ENCODE peak calls at places on chromosome 17, in seven cellular contexts. U is frontal cortex; C is NCI-H82; R is activated CD4-positive, CD25-positive, alpha-beta regulatory T cell; I is ACHN; W is glutamatergic neuron; Q is progenitor cell of endocrine pancreas. M is an unnamed sample.

GRCh38 chr17:52027081-52027480 is 131.4 kb downstream of the CA10 start:
- DNase-seq in U (no peak), C (no peak), R (no peak), I (no peak), W (no peak), Q (no peak), M (no peak)

GRCh38 chr17:47850692-47851573 is at the start of gene SP6:
- DNase-seq in U (peak; percentile 72), C (peak; percentile 62), R (peak; percentile 29), I (peak; percentile 83), W (peak; percentile 81), Q (peak; percentile 76), M (peak; percentile 70)

GRCh38 chr17:82152114-82152513 is 54.1 kb upstream of the FASN start:
- DNase-seq in U (no peak), C (no peak), R (no peak), I (no peak), W (no peak), Q (no peak), M (no peak)

GRCh38 chr17:40433551-40434384 is 9.5 kb upstream of the IGFBP4 start:
- DNase-seq in U (no peak), C (peak; percentile 60), R (no peak), I (peak; percentile 38), W (no peak), Q (no peak), M (peak; percentile 70)

GRCh38 chr17:29577778-29578211 is 9.3 kb downstream of the TP53I13 start:
- DNase-seq in U (peak; percentile 66), C (no peak), R (no peak), I (no peak), W (peak; percentile 13), Q (no peak), M (no peak)

GRCh38 chr17:18102640-18103039 is 5.9 kb upstream of the MYO15A start:
- DNase-seq in U (no peak), C (no peak), R (no peak), I (no peak), W (no peak), Q (no peak), M (no peak)

GRCh38 chr17:39097159-39097519 is 54.3 kb downstream of the PLXDC1 start:
- DNase-seq in U (no peak), C (peak; percentile 97), R (no peak), I (no peak), W (no peak), Q (no peak), M (no peak)

GRCh38 chr17:57407287-57408063 is 151.2 kb downstream of the MSI2 start:
- DNase-seq in U (no peak), C (peak; percentile 62), R (no peak), I (no peak), W (no peak), Q (no peak), M (no peak)

GRCh38 chr17:8108972-8109668 is 9.2 kb downstream of the ALOXE3 start:
- DNase-seq in U (no peak), C (no peak), R (no peak), I (no peak), W (no peak), Q (no peak), M (no peak)

GRCh38 chr17:19561697-19562318 is 28.2 kb downstream of the SLC47A1 start:
- DNase-seq in U (no peak), C (no peak), R (no peak), I (no peak), W (no peak), Q (no peak), M (no peak)

GRCh38 chr17:79696159-79696982 is 34.4 kb upstream of the ENPP7 start:
- DNase-seq in U (no peak), C (no peak), R (no peak), I (no peak), W (no peak), Q (no peak), M (peak; percentile 48)

GRCh38 chr17:64778367-64779290 is 116.5 kb upstream of the SMURF2 start:
- DNase-seq in U (no peak), C (peak; percentile 58), R (no peak), I (no peak), W (no peak), Q (peak; percentile 27), M (peak; percentile 28)

GRCh38 chr17:39981207-39982068 is 831 bp downstream of the PSMD3 start:
- DNase-seq in U (no peak), C (peak; percentile 24), R (no peak), I (no peak), W (no peak), Q (no peak), M (no peak)

GRCh38 chr17:73592531-73592961 is 51.7 kb downstream of the SDK2 start:
- DNase-seq in U (no peak), C (peak; percentile 84), R (no peak), I (no peak), W (no peak), Q (no peak), M (peak; percentile 63)

GRCh38 chr17:79083191-79083971 is 8.8 kb downstream of the ENGASE start:
- DNase-seq in U (no peak), C (no peak), R (no peak), I (no peak), W (peak; percentile 17), Q (no peak), M (no peak)

GRCh38 chr17:67575325-67575724 is 142.4 kb upstream of the NOL11 start:
- DNase-seq in U (no peak), C (peak; percentile 89), R (peak; percentile 3), I (no peak), W (peak; percentile 36), Q (peak; percentile 33), M (no peak)

GRCh38 chr17:21239680-21240374 is 13.4 kb downstream of the NATD1 start:
- DNase-seq in U (no peak), C (peak; percentile 64), R (no peak), I (peak; percentile 46), W (no peak), Q (no peak), M (peak; percentile 20)

GRCh38 chr17:32928527-32929287 is 754 bp downstream of the TMEM98 start:
- DNase-seq in U (no peak), C (no peak), R (no peak), I (peak; percentile 19), W (no peak), Q (no peak), M (no peak)

GRCh38 chr17:77254961-77255741 is 114.4 kb downstream of the SEC14L1 start:
- DNase-seq in U (no peak), C (no peak), R (no peak), I (peak; percentile 99), W (no peak), Q (no peak), M (peak; percentile 58)

GRCh38 chr17:45127583-45128300 is 4.6 kb downstream of the PLCD3 start:
- DNase-seq in U (no peak), C (no peak), R (no peak), I (peak; percentile 76), W (no peak), Q (no peak), M (no peak)

GRCh38 chr17:4179071-4179470 is 36.1 kb downstream of the CYB5D2 start:
- DNase-seq in U (no peak), C (no peak), R (no peak), I (no peak), W (no peak), Q (no peak), M (no peak)

GRCh38 chr17:67504182-67504581 is 127.1 kb downstream of the PITPNC1 start:
- DNase-seq in U (no peak), C (no peak), R (no peak), I (no peak), W (no peak), Q (no peak), M (no peak)

GRCh38 chr17:4054446-4054845 is 88.4 kb downstream of the ZZEF1 start:
- DNase-seq in U (no peak), C (no peak), R (no peak), I (no peak), W (no peak), Q (no peak), M (no peak)

GRCh38 chr17:78397681-78398101 is 19.2 kb downstream of the PGS1 start:
- DNase-seq in U (no peak), C (no peak), R (no peak), I (no peak), W (no peak), Q (no peak), M (no peak)

GRCh38 chr17:39400547-39401411 is 647 bp downstream of the FBXL20 start:
- DNase-seq in U (no peak), C (peak; percentile 50), R (no peak), I (peak; percentile 25), W (peak; percentile 38), Q (peak; percentile 10), M (peak; percentile 19)

GRCh38 chr17:80474231-80474932 is 2.0 kb downstream of the NPTX1 start:
- DNase-seq in U (peak; percentile 68), C (peak; percentile 70), R (no peak), I (peak; percentile 65), W (no peak), Q (no peak), M (peak; percentile 90)

GRCh38 chr17:67401106-67401505 is 24.0 kb downstream of the PITPNC1 start:
- DNase-seq in U (no peak), C (no peak), R (no peak), I (no peak), W (no peak), Q (no peak), M (no peak)

GRCh38 chr17:36755586-36755985 is 154.2 kb downstream of the MRM1 start:
- DNase-seq in U (no peak), C (peak; percentile 74), R (no peak), I (peak; percentile 28), W (no peak), Q (no peak), M (peak; percentile 65)

GRCh38 chr17:73342057-73342522 is 30.3 kb upstream of the CDC42EP4 start:
- DNase-seq in U (peak; percentile 82), C (peak; percentile 98), R (no peak), I (peak; percentile 88), W (peak; percentile 80), Q (no peak), M (no peak)

GRCh38 chr17:19742495-19742894 is 5.6 kb downstream of the ALDH3A1 start:
- DNase-seq in U (no peak), C (no peak), R (no peak), I (no peak), W (no peak), Q (no peak), M (no peak)

GRCh38 chr17:79949646-79950292 is 85.9 kb downstream of the TBC1D16 start:
- DNase-seq in U (no peak), C (no peak), R (no peak), I (no peak), W (peak; percentile 41), Q (no peak), M (no peak)

GRCh38 chr17:45131616-45132301 is 556 bp downstream of the PLCD3 start:
- DNase-seq in U (no peak), C (peak; percentile 82), R (peak; percentile 32), I (peak; percentile 44), W (peak; percentile 86), Q (peak; percentile 71), M (no peak)

GRCh38 chr17:7889166-7889584 is 586 bp downstream of the CHD3 start:
- DNase-seq in U (peak; percentile 90), C (peak; percentile 96), R (no peak), I (peak; percentile 94), W (peak; percentile 69), Q (no peak), M (peak; percentile 88)

GRCh38 chr17:35984140-35984539 is 2.4 kb downstream of the CCL14 start:
- DNase-seq in U (no peak), C (no peak), R (no peak), I (no peak), W (no peak), Q (no peak), M (no peak)

GRCh38 chr17:45756266-45756989 is 27.7 kb upstream of the CRHR1 start:
- DNase-seq in U (no peak), C (peak; percentile 44), R (no peak), I (no peak), W (no peak), Q (no peak), M (no peak)

GRCh38 chr17:79201536-79202227 is 127.1 kb downstream of the ENGASE start:
- DNase-seq in U (no peak), C (peak; percentile 33), R (no peak), I (peak; percentile 92), W (no peak), Q (no peak), M (no peak)

GRCh38 chr17:51510940-51511339 is 250.6 kb downstream of the UTP18 start:
- DNase-seq in U (no peak), C (no peak), R (no peak), I (no peak), W (no peak), Q (no peak), M (peak; percentile 76)